ENCODE peak calls at places on chromosomes 4 and X, in five cellular contexts. One of them, this sample, is unnamed.
A peak's percentile ranks its signal among the peaks of the same experiment; 100 is the strongest.

GRCh38 chr4:27318740-27319139 is 458.1 kb downstream of the STIM2 start:
- DNase-seq in SK-N-SH: peak; percentile 11
- DNase-seq in mesendoderm: peak; percentile 84
- DNase-seq in pancreas: peak; percentile 16
- DNase-seq in transverse colon: peak; percentile 47
- DNase-seq in this sample: peak; percentile 70

GRCh38 chr4:190017357-190018200 is 9.5 kb downstream of the FRG2 start:
- DNase-seq in SK-N-SH: peak; percentile 52
- DNase-seq in mesendoderm: peak; percentile 47
- DNase-seq in transverse colon: no peak
- DNase-seq in pancreas: no peak
- DNase-seq in this sample: no peak

GRCh38 chr4:105327222-105327621 is 146.6 kb downstream of the PPA2 start:
- DNase-seq in mesendoderm: no peak
- DNase-seq in SK-N-SH: no peak
- DNase-seq in pancreas: no peak
- DNase-seq in transverse colon: no peak
- DNase-seq in this sample: no peak

GRCh38 chrX:150200820-150201287 is 162.3 kb upstream of the MAMLD1 start:
- DNase-seq in transverse colon: peak; percentile 20
- DNase-seq in mesendoderm: peak; percentile 79
- DNase-seq in SK-N-SH: peak; percentile 26
- DNase-seq in pancreas: peak; percentile 52
- DNase-seq in this sample: no peak

GRCh38 chr4:37549003-37549402 is 137.2 kb downstream of the RELL1 start:
- DNase-seq in mesendoderm: peak; percentile 29
- DNase-seq in transverse colon: no peak
- DNase-seq in SK-N-SH: no peak
- DNase-seq in pancreas: no peak
- DNase-seq in this sample: no peak

GRCh38 chr4:23290656-23291055 is 597.9 kb downstream of the GBA3 start:
- DNase-seq in transverse colon: no peak
- DNase-seq in mesendoderm: peak; percentile 8
- DNase-seq in pancreas: no peak
- DNase-seq in SK-N-SH: no peak
- DNase-seq in this sample: peak; percentile 9

GRCh38 chr4:608236-608635 is 17.1 kb upstream of the PDE6B start:
- DNase-seq in transverse colon: no peak
- DNase-seq in SK-N-SH: no peak
- DNase-seq in mesendoderm: no peak
- DNase-seq in pancreas: no peak
- DNase-seq in this sample: no peak

GRCh38 chrX:150162141-150162540 is 201.0 kb upstream of the MAMLD1 start:
- DNase-seq in transverse colon: no peak
- DNase-seq in SK-N-SH: no peak
- DNase-seq in mesendoderm: peak; percentile 32
- DNase-seq in pancreas: no peak
- DNase-seq in this sample: no peak

GRCh38 chr4:167290684-167291083 is 56.4 kb upstream of the SPOCK3 start:
- DNase-seq in pancreas: no peak
- DNase-seq in SK-N-SH: peak; percentile 9
- DNase-seq in transverse colon: no peak
- DNase-seq in mesendoderm: peak; percentile 31
- DNase-seq in this sample: no peak

DNA sequence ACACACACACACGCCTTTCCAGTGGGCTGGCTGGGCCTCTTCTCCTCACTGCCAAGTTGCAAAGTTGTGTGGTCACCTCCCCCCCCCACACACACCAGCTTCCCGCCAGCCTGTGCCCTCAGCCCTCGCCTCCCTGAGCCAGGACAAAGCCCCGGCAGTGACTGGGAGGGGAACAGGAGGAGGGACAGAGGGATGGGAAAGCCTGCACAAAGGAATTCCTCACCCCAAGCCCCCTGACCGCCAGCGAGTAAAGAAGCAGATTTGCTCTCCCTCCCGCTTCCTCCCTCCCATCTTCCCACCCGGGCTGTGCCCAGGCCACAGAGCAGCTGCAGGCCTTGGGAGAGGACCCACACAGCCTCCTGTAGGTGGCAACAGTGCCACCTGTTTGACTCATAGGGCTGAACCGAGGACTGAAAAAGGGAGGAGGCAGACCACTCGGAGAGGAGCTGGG is at the start of gene GDPD2:
- DNase-seq in transverse colon: peak; percentile 38
- DNase-seq in mesendoderm: peak; percentile 94
- DNase-seq in SK-N-SH: peak; percentile 46
- DNase-seq in pancreas: no peak
- DNase-seq in this sample: peak; percentile 59
- H3K4me3 ChIP-seq in transverse colon: peak within 1 kb of the TSS; percentile 14
- H3K4me3 ChIP-seq in mesendoderm: no peak within 1 kb of the TSS
- H3K4me3 ChIP-seq in SK-N-SH: no peak within 1 kb of the TSS
- H3K4me3 ChIP-seq in pancreas: no peak within 1 kb of the TSS
- H3K4me3 ChIP-seq in this sample: no peak within 1 kb of the TSS

GRCh38 chrX:40504801-40505605 is 75.8 kb upstream of the ATP6AP2 start:
- DNase-seq in transverse colon: no peak
- DNase-seq in mesendoderm: peak; percentile 66
- DNase-seq in SK-N-SH: no peak
- DNase-seq in pancreas: no peak
- DNase-seq in this sample: no peak
- H3K27ac ChIP-seq in transverse colon: no peak overlapping the region
- H3K27ac ChIP-seq in mesendoderm: no peak overlapping the region
- H3K27ac ChIP-seq in SK-N-SH: no peak overlapping the region
- H3K27ac ChIP-seq in pancreas: no peak overlapping the region
- H3K27ac ChIP-seq in this sample: no peak overlapping the region

DNA sequence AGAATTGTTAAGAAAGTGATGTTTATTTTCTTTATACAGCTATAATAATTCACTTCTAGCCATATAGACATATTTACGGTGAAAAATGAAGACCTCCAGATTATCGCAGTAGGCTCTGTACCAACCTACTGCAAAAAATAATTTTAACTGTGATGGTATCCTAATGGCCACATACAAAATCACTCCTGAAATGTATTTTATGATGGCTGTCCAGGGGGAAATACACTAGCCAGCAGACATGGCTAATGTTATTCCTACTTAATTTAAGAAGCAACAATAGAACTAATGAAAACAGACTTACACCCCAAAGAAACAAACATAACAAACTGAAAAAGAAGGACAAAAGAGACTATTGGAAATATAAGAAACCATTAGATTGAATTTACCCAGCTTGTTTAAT is 4.6 kb downstream of the NKX6-1 start:
- DNase-seq in pancreas: no peak
- DNase-seq in transverse colon: no peak
- DNase-seq in mesendoderm: no peak
- DNase-seq in SK-N-SH: no peak
- DNase-seq in this sample: no peak
- H3K4me3 ChIP-seq in pancreas: no peak overlapping the region
- H3K4me3 ChIP-seq in transverse colon: no peak overlapping the region
- H3K4me3 ChIP-seq in mesendoderm: no peak overlapping the region
- H3K4me3 ChIP-seq in SK-N-SH: no peak overlapping the region
- H3K4me3 ChIP-seq in this sample: no peak overlapping the region

GRCh38 chr4:143380651-143381050 is 44.0 kb downstream of the GAB1 start:
- DNase-seq in transverse colon: no peak
- DNase-seq in mesendoderm: no peak
- DNase-seq in SK-N-SH: no peak
- DNase-seq in pancreas: no peak
- DNase-seq in this sample: no peak
- H3K27ac ChIP-seq in transverse colon: peak overlapping the region; percentile 79
- H3K27ac ChIP-seq in mesendoderm: no peak overlapping the region
- H3K27ac ChIP-seq in SK-N-SH: peak overlapping the region; percentile 88
- H3K27ac ChIP-seq in pancreas: no peak overlapping the region
- H3K27ac ChIP-seq in this sample: no peak overlapping the region

GRCh38 chr4:139553751-139554670 is 2.0 kb downstream of the SETD7 start:
- DNase-seq in pancreas: no peak
- DNase-seq in SK-N-SH: no peak
- DNase-seq in mesendoderm: peak; percentile 62
- DNase-seq in transverse colon: no peak
- DNase-seq in this sample: no peak
- H3K4me3 ChIP-seq in pancreas: no peak overlapping the region
- H3K4me3 ChIP-seq in SK-N-SH: peak overlapping the region; percentile 63
- H3K4me3 ChIP-seq in mesendoderm: no peak overlapping the region
- H3K4me3 ChIP-seq in transverse colon: no peak overlapping the region
- H3K4me3 ChIP-seq in this sample: no peak overlapping the region

GRCh38 chrX:43644124-43644701 is 11.9 kb upstream of the MAOA start:
- DNase-seq in pancreas: no peak
- DNase-seq in SK-N-SH: no peak
- DNase-seq in mesendoderm: no peak
- DNase-seq in transverse colon: no peak
- DNase-seq in this sample: no peak
- H3K27ac ChIP-seq in pancreas: no peak overlapping the region
- H3K27ac ChIP-seq in SK-N-SH: peak overlapping the region; percentile 11
- H3K27ac ChIP-seq in mesendoderm: no peak overlapping the region
- H3K27ac ChIP-seq in transverse colon: no peak overlapping the region
- H3K27ac ChIP-seq in this sample: no peak overlapping the region

DNA sequence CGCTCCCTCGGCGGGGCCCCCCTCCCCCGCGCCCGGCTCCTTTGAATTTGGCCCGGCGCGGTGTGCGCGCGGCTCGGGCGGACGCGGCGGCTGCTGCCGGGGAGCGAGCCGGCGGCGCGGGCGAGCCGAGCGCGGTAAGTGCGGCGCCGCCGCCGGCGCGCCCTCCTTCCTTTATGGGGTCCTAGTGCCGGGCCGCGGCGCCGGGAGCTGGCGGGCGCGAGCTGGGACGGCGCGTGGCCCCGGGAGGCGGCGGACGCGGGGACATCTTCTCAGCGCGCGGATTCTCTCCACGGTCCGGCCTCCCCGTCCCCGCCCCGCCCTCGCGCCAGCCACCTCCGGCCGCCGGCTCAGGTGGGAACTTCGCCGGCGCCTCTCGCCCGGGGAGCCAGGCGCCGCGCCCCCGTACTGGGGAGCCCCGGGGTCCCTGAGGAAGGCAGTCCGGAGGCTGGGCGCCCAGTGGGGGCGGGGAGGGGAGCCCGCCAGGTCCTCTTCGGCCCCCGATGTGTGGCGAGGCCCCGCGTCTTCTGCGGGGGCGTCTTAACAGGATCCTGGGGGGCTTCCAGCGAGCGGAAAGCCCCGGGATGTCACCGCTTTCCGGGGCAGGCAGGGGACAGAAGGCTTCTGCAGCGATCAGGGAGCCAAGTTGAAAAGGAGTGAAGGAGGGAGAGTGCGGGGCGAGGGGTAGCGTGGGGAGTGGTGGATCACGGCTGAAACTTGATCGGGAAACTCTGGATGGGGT is 98.4 kb upstream of the TENM3 start:
- DNase-seq in SK-N-SH: peak; percentile 84
- DNase-seq in transverse colon: no peak
- DNase-seq in mesendoderm: peak; percentile 74
- DNase-seq in pancreas: no peak
- DNase-seq in this sample: peak; percentile 30
- H3K4me3 ChIP-seq in SK-N-SH: peak overlapping the region; percentile 85
- H3K4me3 ChIP-seq in transverse colon: peak overlapping the region; percentile 45
- H3K4me3 ChIP-seq in mesendoderm: peak overlapping the region; percentile 66
- H3K4me3 ChIP-seq in pancreas: peak overlapping the region; percentile 51
- H3K4me3 ChIP-seq in this sample: peak overlapping the region; percentile 82

This sample was measured in WERI-Rb-1.